ENCODE peak calls at places on chromosomes 2 and 18, in five cellular contexts. One of them, this sample, is unnamed.

GRCh38 chr18:32576296-32576916 is 105.7 kb upstream of the GAREM1 start:
- DNase-seq in BJ: no peak
- DNase-seq in IMR-90: peak
- DNase-seq in CD8-positive, alpha-beta T cell: no peak
- DNase-seq in psoas muscle: no peak
- DNase-seq in this sample: no peak

GRCh38 chr18:13437801-13438506 is 219.4 kb downstream of the LDLRAD4 start:
- DNase-seq in CD8-positive, alpha-beta T cell: peak
- DNase-seq in BJ: no peak
- DNase-seq in IMR-90: no peak
- DNase-seq in psoas muscle: peak
- DNase-seq in this sample: no peak

GRCh38 chr2:200199005-200199404 is 107.5 kb upstream of the SPATS2L start:
- DNase-seq in CD8-positive, alpha-beta T cell: no peak
- DNase-seq in IMR-90: no peak
- DNase-seq in BJ: no peak
- DNase-seq in psoas muscle: no peak
- DNase-seq in this sample: no peak

GRCh38 chr2:130836501-130837174 is at the start of gene ARHGEF4:
- DNase-seq in CD8-positive, alpha-beta T cell: no peak
- DNase-seq in IMR-90: no peak
- DNase-seq in psoas muscle: peak
- DNase-seq in BJ: no peak
- DNase-seq in this sample: no peak

GRCh38 chr2:109537565-109538221 is 76.1 kb downstream of the SEPTIN10 start:
- DNase-seq in IMR-90: peak
- DNase-seq in psoas muscle: no peak
- DNase-seq in CD8-positive, alpha-beta T cell: no peak
- DNase-seq in BJ: no peak
- DNase-seq in this sample: no peak

GRCh38 chr2:3160751-3161330 is 216.8 kb downstream of the EIPR1 start:
- DNase-seq in CD8-positive, alpha-beta T cell: no peak
- DNase-seq in BJ: no peak
- DNase-seq in psoas muscle: no peak
- DNase-seq in IMR-90: peak
- DNase-seq in this sample: no peak

GRCh38 chr2:69026026-69026425 is 13.0 kb downstream of the ANTXR1 start:
- DNase-seq in CD8-positive, alpha-beta T cell: no peak
- DNase-seq in BJ: no peak
- DNase-seq in IMR-90: peak
- DNase-seq in psoas muscle: no peak
- DNase-seq in this sample: no peak

GRCh38 chr2:171316220-171316619 is 117.6 kb downstream of the METTL8 start:
- DNase-seq in IMR-90: peak
- DNase-seq in BJ: no peak
- DNase-seq in CD8-positive, alpha-beta T cell: no peak
- DNase-seq in psoas muscle: no peak
- DNase-seq in this sample: no peak

GRCh38 chr2:111938392-111938791 is 40.0 kb downstream of the MERTK start:
- DNase-seq in BJ: no peak
- DNase-seq in psoas muscle: no peak
- DNase-seq in CD8-positive, alpha-beta T cell: no peak
- DNase-seq in IMR-90: no peak
- DNase-seq in this sample: no peak

GRCh38 chr18:75341897-75342296 is 85.6 kb downstream of the SMIM21 start:
- DNase-seq in CD8-positive, alpha-beta T cell: no peak
- DNase-seq in IMR-90: no peak
- DNase-seq in psoas muscle: no peak
- DNase-seq in BJ: no peak
- DNase-seq in this sample: no peak

GRCh38 chr2:118654945-118655344 is 192.5 kb downstream of the EN1 start:
- DNase-seq in psoas muscle: no peak
- DNase-seq in IMR-90: no peak
- DNase-seq in CD8-positive, alpha-beta T cell: no peak
- DNase-seq in BJ: no peak
- DNase-seq in this sample: no peak

GRCh38 chr2:179191110-179191509 is 73.5 kb downstream of the SESTD1 start:
- DNase-seq in CD8-positive, alpha-beta T cell: no peak
- DNase-seq in psoas muscle: no peak
- DNase-seq in IMR-90: no peak
- DNase-seq in BJ: no peak
- DNase-seq in this sample: no peak

GRCh38 chr2:240455719-240456606 is 20.5 kb downstream of the GPC1 start:
- DNase-seq in CD8-positive, alpha-beta T cell: no peak
- DNase-seq in BJ: no peak
- DNase-seq in psoas muscle: peak
- DNase-seq in IMR-90: no peak
- DNase-seq in this sample: no peak

GRCh38 chr2:188975497-188976102 is 1.4 kb downstream of the COL3A1 start:
- DNase-seq in psoas muscle: no peak
- DNase-seq in BJ: peak
- DNase-seq in CD8-positive, alpha-beta T cell: no peak
- DNase-seq in IMR-90: peak
- DNase-seq in this sample: peak

GRCh38 chr18:3453540-3454364 is 3.8 kb downstream of the TGIF1 start:
- DNase-seq in psoas muscle: peak
- DNase-seq in IMR-90: peak
- DNase-seq in CD8-positive, alpha-beta T cell: no peak
- DNase-seq in BJ: peak
- DNase-seq in this sample: peak

GRCh38 chr2:119156105-119156890 is 2.3 kb downstream of the C1QL2 start:
- DNase-seq in CD8-positive, alpha-beta T cell: no peak
- DNase-seq in BJ: no peak
- DNase-seq in IMR-90: no peak
- DNase-seq in psoas muscle: no peak
- DNase-seq in this sample: no peak

GRCh38 chr18:69217271-69217670 is 183.4 kb upstream of the DOK6 start:
- DNase-seq in IMR-90: no peak
- DNase-seq in CD8-positive, alpha-beta T cell: no peak
- DNase-seq in psoas muscle: no peak
- DNase-seq in BJ: no peak
- DNase-seq in this sample: no peak

GRCh38 chr2:172434821-172435607 is 7.6 kb downstream of the ITGA6 start:
- DNase-seq in IMR-90: peak
- DNase-seq in CD8-positive, alpha-beta T cell: peak
- DNase-seq in BJ: no peak
- DNase-seq in psoas muscle: no peak
- DNase-seq in this sample: no peak

GRCh38 chr2:175630319-175631246 is 371.5 kb downstream of the LNPK start:
- DNase-seq in CD8-positive, alpha-beta T cell: no peak
- DNase-seq in psoas muscle: no peak
- DNase-seq in IMR-90: no peak
- DNase-seq in BJ: no peak
- DNase-seq in this sample: no peak

GRCh38 chr2:236028066-236028465 is 140.1 kb downstream of the GBX2 start:
- DNase-seq in IMR-90: no peak
- DNase-seq in CD8-positive, alpha-beta T cell: no peak
- DNase-seq in BJ: no peak
- DNase-seq in psoas muscle: no peak
- DNase-seq in this sample: no peak

GRCh38 chr2:208046686-208047085 is 21.4 kb upstream of the PLEKHM3 start:
- DNase-seq in IMR-90: peak
- DNase-seq in psoas muscle: no peak
- DNase-seq in BJ: no peak
- DNase-seq in CD8-positive, alpha-beta T cell: no peak
- DNase-seq in this sample: no peak

GRCh38 chr2:68367918-68368656 is 3.0 kb downstream of the PLEK start:
- DNase-seq in CD8-positive, alpha-beta T cell: no peak
- DNase-seq in IMR-90: no peak
- DNase-seq in BJ: no peak
- DNase-seq in psoas muscle: no peak
- DNase-seq in this sample: no peak

GRCh38 chr2:102839668-102840388 is 78.0 kb downstream of the TMEM182 start:
- DNase-seq in CD8-positive, alpha-beta T cell: no peak
- DNase-seq in IMR-90: peak
- DNase-seq in psoas muscle: no peak
- DNase-seq in BJ: no peak
- DNase-seq in this sample: peak

DNA sequence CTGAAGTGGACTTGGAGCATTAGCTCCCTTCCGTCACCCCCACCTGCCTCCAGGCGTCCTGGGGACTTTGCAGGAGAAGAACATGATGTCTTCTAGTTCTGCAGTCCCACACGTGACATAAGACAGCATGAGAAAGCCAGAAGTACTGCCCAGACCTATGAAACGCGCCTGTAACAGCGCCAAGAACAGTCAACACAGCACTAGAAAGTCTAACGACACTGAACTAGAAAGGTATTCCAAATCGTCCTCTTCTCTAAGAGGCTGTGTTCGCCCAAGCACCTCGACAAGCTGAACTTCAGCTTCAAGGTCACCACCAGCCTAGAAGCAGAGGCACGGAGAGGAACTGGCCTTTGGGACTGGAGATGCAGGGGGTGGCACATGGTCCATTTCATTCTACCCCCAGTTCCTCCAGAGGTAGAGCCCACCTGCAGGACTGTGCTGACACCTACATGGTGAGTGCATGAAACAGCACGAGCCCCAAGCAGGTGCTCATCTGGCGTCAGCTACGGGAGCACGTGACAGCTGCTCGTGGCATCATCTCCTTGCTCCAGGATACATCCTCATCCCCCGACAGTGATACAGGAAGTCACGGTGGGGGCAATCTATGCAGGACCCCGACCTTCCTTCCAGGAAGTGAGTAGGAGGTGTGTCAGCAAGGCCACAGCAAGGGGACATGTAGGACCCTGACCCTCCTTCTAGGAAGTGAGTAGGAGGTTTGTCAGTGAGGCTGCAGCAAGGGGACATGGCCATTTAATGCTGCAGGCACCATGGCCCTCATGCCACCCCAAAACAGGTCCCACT is 3.7 kb downstream of the HDAC4 start:
- DNase-seq in IMR-90: no peak
- DNase-seq in CD8-positive, alpha-beta T cell: peak
- DNase-seq in BJ: no peak
- DNase-seq in psoas muscle: peak
- DNase-seq in this sample: no peak
- TF ChIP-seq CTCF in IMR-90: no peak
- TF ChIP-seq CTCF in CD8-positive, alpha-beta T cell: peak
- TF ChIP-seq CTCF in BJ: no peak
- TF ChIP-seq CTCF in psoas muscle: peak
- TF ChIP-seq CTCF in this sample: no peak

GRCh38 chr2:44777542-44777941 is 164.0 kb upstream of the SIX3 start:
- DNase-seq in psoas muscle: no peak
- DNase-seq in IMR-90: no peak
- DNase-seq in CD8-positive, alpha-beta T cell: no peak
- DNase-seq in BJ: no peak
- DNase-seq in this sample: no peak
- H3K4me3 ChIP-seq in psoas muscle: no peak
- H3K4me3 ChIP-seq in IMR-90: no peak
- H3K4me3 ChIP-seq in CD8-positive, alpha-beta T cell: no peak
- H3K4me3 ChIP-seq in BJ: no peak
- H3K4me3 ChIP-seq in this sample: no peak

GRCh38 chr18:47036298-47036874 is 965 bp upstream of the ELOA2 start:
- DNase-seq in psoas muscle: no peak
- DNase-seq in IMR-90: peak
- DNase-seq in CD8-positive, alpha-beta T cell: no peak
- DNase-seq in BJ: no peak
- DNase-seq in this sample: peak
- TF ChIP-seq CTCF in psoas muscle: peak
- TF ChIP-seq CTCF in IMR-90: peak
- TF ChIP-seq CTCF in CD8-positive, alpha-beta T cell: no peak
- TF ChIP-seq CTCF in BJ: peak
- TF ChIP-seq CTCF in this sample: peak

GRCh38 chr2:96136123-96136720 is 2.1 kb downstream of the ASTL start:
- DNase-seq in IMR-90: no peak
- DNase-seq in BJ: no peak
- DNase-seq in psoas muscle: peak
- DNase-seq in CD8-positive, alpha-beta T cell: no peak
- DNase-seq in this sample: no peak

GRCh38 chr2:96138146-96139145 is at the start of gene ASTL:
- DNase-seq in BJ: no peak
- DNase-seq in CD8-positive, alpha-beta T cell: peak
- DNase-seq in IMR-90: peak
- DNase-seq in psoas muscle: peak
- DNase-seq in this sample: no peak

GRCh38 chr2:96140941-96141623 is 2.8 kb upstream of the ASTL start:
- DNase-seq in BJ: no peak
- DNase-seq in CD8-positive, alpha-beta T cell: no peak
- DNase-seq in psoas muscle: peak
- DNase-seq in IMR-90: no peak
- DNase-seq in this sample: no peak

GRCh38 chr2:96137611-96138129 is 632 bp downstream of the ASTL start:
- DNase-seq in CD8-positive, alpha-beta T cell: no peak
- DNase-seq in IMR-90: no peak
- DNase-seq in psoas muscle: peak
- DNase-seq in BJ: no peak
- DNase-seq in this sample: no peak

DNA sequence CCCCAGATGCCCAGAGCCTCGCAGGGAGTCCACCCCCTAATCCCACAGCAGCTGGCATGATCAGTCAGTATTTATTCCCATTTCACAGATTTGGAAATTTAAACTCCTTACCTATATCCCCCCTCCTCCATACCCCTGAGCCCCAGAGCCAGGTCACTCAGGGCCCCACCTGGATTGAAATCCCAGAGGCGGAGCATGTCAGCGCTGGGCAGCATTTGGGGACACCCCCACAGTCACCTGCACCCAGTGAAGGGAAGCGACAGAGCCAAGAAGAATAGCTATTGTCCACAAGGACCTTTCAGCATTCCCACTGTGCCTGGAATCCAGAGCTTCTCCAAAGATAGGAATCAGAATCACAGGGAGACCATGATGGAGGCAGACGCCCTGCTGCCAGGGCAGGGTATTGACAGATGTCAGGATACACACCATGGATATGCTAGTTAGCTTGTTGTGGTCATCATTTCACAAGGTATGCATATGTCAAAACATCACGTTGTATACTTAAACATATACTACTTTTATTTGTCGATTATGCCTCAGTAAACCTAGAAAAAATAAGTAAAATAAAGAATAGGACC is 968 bp upstream of the ASTL start:
- DNase-seq in IMR-90: no peak
- DNase-seq in CD8-positive, alpha-beta T cell: no peak
- DNase-seq in BJ: no peak
- DNase-seq in psoas muscle: no peak
- DNase-seq in this sample: no peak
- H3K4me3 ChIP-seq in IMR-90: no peak
- H3K4me3 ChIP-seq in CD8-positive, alpha-beta T cell: no peak
- H3K4me3 ChIP-seq in BJ: no peak
- H3K4me3 ChIP-seq in psoas muscle: no peak
- H3K4me3 ChIP-seq in this sample: no peak

DNA sequence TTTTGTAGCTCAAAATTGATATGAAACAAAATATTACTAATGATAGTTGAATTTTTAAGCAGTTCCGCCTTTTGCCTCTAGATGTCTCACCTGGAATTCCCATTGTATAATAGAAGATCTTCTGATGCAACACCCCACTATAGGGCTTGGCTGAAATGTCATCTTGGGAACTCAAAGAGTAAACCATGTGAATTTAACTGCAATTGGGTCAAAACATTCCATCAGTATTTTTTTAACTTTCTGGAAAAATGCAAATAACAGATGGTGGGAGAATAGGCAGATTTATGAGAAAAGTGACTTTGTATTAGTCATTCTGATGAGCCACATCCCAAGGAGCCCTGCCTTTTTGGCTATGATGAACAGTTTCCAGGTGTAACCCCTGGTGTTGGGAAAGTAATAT is 489.9 kb downstream of the NYAP2 start:
- DNase-seq in psoas muscle: no peak
- DNase-seq in BJ: peak
- DNase-seq in CD8-positive, alpha-beta T cell: no peak
- DNase-seq in IMR-90: peak
- DNase-seq in this sample: peak
- TF ChIP-seq CTCF in psoas muscle: peak
- TF ChIP-seq CTCF in BJ: peak
- TF ChIP-seq CTCF in CD8-positive, alpha-beta T cell: peak
- TF ChIP-seq CTCF in IMR-90: peak
- TF ChIP-seq CTCF in this sample: peak

GRCh38 chr2:192546566-192546965 is 351.8 kb upstream of the TMEFF2 start:
- DNase-seq in psoas muscle: no peak
- DNase-seq in CD8-positive, alpha-beta T cell: no peak
- DNase-seq in BJ: no peak
- DNase-seq in IMR-90: no peak
- DNase-seq in this sample: no peak
- H3K4me3 ChIP-seq in psoas muscle: no peak
- H3K4me3 ChIP-seq in CD8-positive, alpha-beta T cell: no peak
- H3K4me3 ChIP-seq in BJ: no peak
- H3K4me3 ChIP-seq in IMR-90: no peak
- H3K4me3 ChIP-seq in this sample: no peak